ENCODE peak calls at places on chromosomes 7 and 10, in eight cellular contexts. S is DND-41, C is astrocyte of the spinal cord, O is dorsolateral prefrontal cortex, I is IMR-90, K is HepG2, T is psoas muscle, Z is esophagus muscularis mucosa. J is an unnamed sample.
A peak's percentile ranks its signal among the peaks of the same experiment; 100 is the strongest.

GRCh38 chr7:33040803-33041516 is 21.6 kb downstream of the NT5C3A start:
- DNase-seq in S (no peak), C (no peak), O (no peak), I (peak; percentile 36), K (no peak), T (no peak), Z (no peak), J (peak; percentile 60)

GRCh38 chr7:68073701-68074100 is 1077.1 kb downstream of the TYW1 start:
- DNase-seq in S (no peak), C (no peak), O (no peak), I (no peak), K (no peak), T (no peak), Z (no peak), J (no peak)

GRCh38 chr10:62627985-62628384 is 176.5 kb upstream of the ADO start:
- DNase-seq in S (no peak), C (no peak), O (no peak), I (peak; percentile 45), K (no peak), T (no peak), Z (no peak), J (no peak)

GRCh38 chr7:102260856-102261255 is 25.8 kb upstream of the SH2B2 start:
- DNase-seq in S (no peak), C (peak; percentile 65), O (peak; percentile 37), I (peak; percentile 68), K (no peak), T (no peak), Z (no peak), J (no peak)

GRCh38 chr10:26216577-26216948 is at the start of gene GAD2:
- DNase-seq in S (no peak), C (no peak), O (no peak), I (no peak), K (no peak), T (no peak), Z (peak; percentile 75), J (no peak)

GRCh38 chr10:128210215-128211063 is 84.2 kb upstream of the MKI67 start:
- DNase-seq in S (no peak), C (peak; percentile 10), O (peak; percentile 46), I (no peak), K (peak; percentile 34), T (peak; percentile 77), Z (no peak), J (peak; percentile 87)

GRCh38 chr7:127532151-127532550 is 53.2 kb downstream of the GCC1 start:
- DNase-seq in S (no peak), C (no peak), O (no peak), I (no peak), K (no peak), T (no peak), Z (no peak), J (no peak)

GRCh38 chr7:36021917-36022550 is 131.0 kb upstream of the EEPD1 start:
- DNase-seq in S (no peak), C (no peak), O (no peak), I (no peak), K (no peak), T (no peak), Z (no peak), J (no peak)

GRCh38 chr10:99913831-99914235 is 95.9 kb downstream of the DNMBP start:
- DNase-seq in S (no peak), C (peak; percentile 26), O (no peak), I (no peak), K (no peak), T (no peak), Z (no peak), J (no peak)

GRCh38 chr7:128076831-128077271 is 45.6 kb upstream of the LRRC4 start:
- DNase-seq in S (no peak), C (peak; percentile 46), O (peak; percentile 36), I (no peak), K (no peak), T (peak; percentile 64), Z (no peak), J (no peak)

DNA sequence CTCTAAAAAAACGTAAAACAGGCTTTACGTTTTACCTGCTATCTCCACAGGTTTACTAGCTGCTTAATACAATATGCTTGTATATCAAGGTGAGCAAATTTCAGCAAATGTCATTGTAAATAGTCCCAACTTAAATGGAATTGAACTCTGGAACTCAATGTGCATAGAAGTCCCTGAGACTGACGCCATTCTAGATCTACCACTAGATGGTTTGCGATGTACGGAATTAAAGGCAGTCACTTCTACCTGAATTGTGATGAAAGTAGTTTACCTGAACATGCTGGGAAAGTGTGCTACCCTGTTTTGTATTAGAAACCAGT is 837 bp upstream of the SNX13 start:
- DNase-seq in S (no peak), C (peak; percentile 13), O (no peak), I (no peak), K (peak; percentile 18), T (no peak), Z (no peak), J (no peak)
- TF ChIP-seq CTCF in S (peak; percentile 30), C (no peak), O (no peak), I (no peak), K (peak; percentile 30), T (no peak), Z (no peak), J (no peak)

DNA sequence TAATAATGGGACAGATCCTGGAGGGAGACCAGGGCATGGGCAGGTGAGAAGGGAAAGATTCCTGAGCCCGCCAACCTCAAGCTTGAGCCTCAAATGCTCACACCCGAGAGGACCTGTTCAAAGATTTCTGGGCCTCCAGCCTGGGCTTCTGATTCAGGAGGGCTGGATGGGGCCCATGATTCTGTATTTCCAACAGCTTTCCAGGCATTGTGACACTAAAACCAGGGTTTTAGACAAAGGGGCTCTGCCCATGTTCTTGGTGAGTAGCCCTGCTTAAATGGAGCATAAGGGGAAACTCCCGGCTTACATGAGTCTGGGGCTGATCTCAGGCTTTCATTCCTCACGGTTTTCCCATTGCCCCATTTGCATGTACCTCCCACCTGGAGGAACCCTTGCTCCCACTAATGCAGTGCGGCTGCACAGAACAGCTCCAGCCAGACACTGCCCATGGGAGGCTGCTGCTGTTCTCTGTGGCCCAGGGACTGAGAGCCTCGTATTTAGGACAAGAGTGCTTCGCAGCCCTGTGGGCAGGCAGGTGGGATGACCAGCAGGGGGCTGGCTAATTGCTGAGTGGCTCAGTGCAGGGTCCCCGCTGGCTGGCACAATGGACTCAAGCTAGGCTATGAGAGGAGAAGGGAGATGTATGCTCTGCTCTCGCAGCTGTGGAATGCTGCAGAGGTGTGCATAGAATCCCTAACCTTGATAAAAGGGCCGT is 135.3 kb upstream of the COBL start:
- DNase-seq in S (no peak), C (no peak), O (no peak), I (no peak), K (no peak), T (no peak), Z (peak; percentile 91), J (no peak)
- TF ChIP-seq CTCF in S (peak; percentile 5), C (no peak), O (no peak), I (no peak), K (peak; percentile 45), T (no peak), Z (no peak), J (no peak)

GRCh38 chr10:93006435-93007039 is 54.1 kb upstream of the CYP26C1 start:
- DNase-seq in S (no peak), C (peak; percentile 59), O (no peak), I (peak; percentile 75), K (peak; percentile 43), T (no peak), Z (no peak), J (no peak)
- TF ChIP-seq CTCF in S (peak; percentile 65), C (peak; percentile 77), O (peak; percentile 62), I (peak; percentile 71), K (peak; percentile 79), T (peak; percentile 43), Z (peak; percentile 32), J (peak; percentile 60)

GRCh38 chr10:101319241-101319915 is 34.6 kb upstream of the BTRC start:
- DNase-seq in S (no peak), C (no peak), O (no peak), I (peak; percentile 19), K (no peak), T (no peak), Z (no peak), J (no peak)
- TF ChIP-seq CTCF in S (no peak), C (no peak), O (no peak), I (no peak), K (no peak), T (no peak), Z (no peak), J (no peak)

GRCh38 chr10:117697402-117697801 is 154.9 kb downstream of the EMX2 start:
- DNase-seq in S (no peak), C (no peak), O (no peak), I (no peak), K (no peak), T (no peak), Z (no peak), J (no peak)

GRCh38 chr10:117698809-117699208 is 156.3 kb downstream of the EMX2 start:
- DNase-seq in S (no peak), C (no peak), O (no peak), I (no peak), K (no peak), T (no peak), Z (no peak), J (no peak)

GRCh38 chr10:117699436-117700075 is 157.0 kb downstream of the EMX2 start:
- DNase-seq in S (no peak), C (no peak), O (no peak), I (no peak), K (no peak), T (no peak), Z (no peak), J (no peak)

GRCh38 chr10:117689566-117689965 is 147.0 kb downstream of the EMX2 start:
- DNase-seq in S (no peak), C (no peak), O (no peak), I (no peak), K (no peak), T (no peak), Z (no peak), J (no peak)

DNA sequence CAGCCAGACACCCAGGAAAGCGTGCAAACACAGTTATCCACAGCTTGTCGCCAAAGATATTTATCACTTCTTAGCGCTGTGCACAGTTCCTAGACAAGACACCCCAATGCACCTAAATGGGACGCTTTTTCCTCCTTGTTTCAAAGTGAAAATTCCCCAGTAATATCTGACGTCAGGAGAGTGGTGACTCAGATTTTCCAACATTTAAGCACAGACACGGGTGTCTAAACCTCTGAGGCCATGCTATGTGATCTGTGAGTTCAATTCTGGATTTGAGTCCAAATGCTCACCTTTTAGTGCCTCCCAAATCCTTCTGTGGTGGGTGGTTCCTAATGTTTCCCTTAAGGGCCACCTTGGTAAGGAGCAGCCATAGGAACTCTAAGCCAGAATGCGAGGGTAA is 151.7 kb downstream of the EMX2 start:
- DNase-seq in S (no peak), C (no peak), O (no peak), I (no peak), K (no peak), T (no peak), Z (no peak), J (no peak)
- TF ChIP-seq CTCF in S (no peak), C (no peak), O (no peak), I (no peak), K (no peak), T (no peak), Z (no peak), J (no peak)

DNA sequence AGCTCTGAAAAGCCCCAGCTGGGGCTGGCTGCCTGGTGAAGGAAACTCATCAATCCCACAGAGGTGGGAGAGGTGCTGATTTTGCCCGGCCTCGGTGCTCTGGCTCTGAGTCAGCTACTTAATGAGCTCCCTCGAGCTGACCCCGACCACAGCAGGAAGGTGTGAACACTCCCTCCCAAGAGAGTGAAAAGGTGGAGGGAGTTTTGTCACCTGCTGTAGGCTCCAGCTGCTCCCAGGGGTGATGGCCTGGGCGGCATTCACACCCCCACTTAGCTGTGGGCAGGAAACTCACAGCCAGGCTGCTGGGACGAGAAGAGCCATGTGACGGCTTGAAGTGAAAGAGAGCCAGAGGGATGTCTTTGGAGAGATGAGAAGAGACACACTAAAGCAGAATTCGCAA is 134.4 kb upstream of the CALN1 start:
- DNase-seq in S (no peak), C (no peak), O (no peak), I (no peak), K (no peak), T (no peak), Z (no peak), J (peak; percentile 14)
- TF ChIP-seq CTCF in S (no peak), C (no peak), O (no peak), I (no peak), K (no peak), T (no peak), Z (no peak), J (no peak)